ENCODE peak calls at places on chromosomes 2 and 18, in five cellular contexts. One of them, this sample, is unnamed. For H3K4me1, the result is how much of the 10 kb centered on the place peaks cover.

GRCh38 chr2:77016481-77016880 is 505.7 kb downstream of the LRRTM4 start:
- DNase-seq in colonic mucosa: no peak
- DNase-seq in suprapubic skin: no peak
- DNase-seq in GM12878: no peak
- DNase-seq in astrocyte: no peak
- DNase-seq in this sample: no peak

GRCh38 chr2:161918692-161919091 is 155.3 kb downstream of the DPP4 start:
- DNase-seq in suprapubic skin: no peak
- DNase-seq in colonic mucosa: no peak
- DNase-seq in astrocyte: no peak
- DNase-seq in GM12878: no peak
- DNase-seq in this sample: no peak

GRCh38 chr2:26521913-26522180 is 43.9 kb upstream of the OTOF start:
- DNase-seq in colonic mucosa: no peak
- DNase-seq in GM12878: no peak
- DNase-seq in astrocyte: no peak
- DNase-seq in suprapubic skin: no peak
- DNase-seq in this sample: no peak

GRCh38 chr2:101830555-101830954 is 133.0 kb downstream of the MAP4K4 start:
- DNase-seq in GM12878: no peak
- DNase-seq in suprapubic skin: no peak
- DNase-seq in astrocyte: peak
- DNase-seq in colonic mucosa: no peak
- DNase-seq in this sample: no peak

GRCh38 chr2:141439524-141439923 is 691.3 kb downstream of the LRP1B start:
- DNase-seq in colonic mucosa: no peak
- DNase-seq in astrocyte: peak
- DNase-seq in GM12878: no peak
- DNase-seq in suprapubic skin: no peak
- DNase-seq in this sample: no peak

GRCh38 chr18:58848685-58849084 is 16.0 kb upstream of the ZNF532 start:
- DNase-seq in suprapubic skin: no peak
- DNase-seq in colonic mucosa: no peak
- DNase-seq in GM12878: no peak
- DNase-seq in astrocyte: peak
- DNase-seq in this sample: no peak

GRCh38 chr18:45014047-45014501 is 333.4 kb downstream of the SETBP1 start:
- DNase-seq in astrocyte: peak
- DNase-seq in colonic mucosa: no peak
- DNase-seq in suprapubic skin: no peak
- DNase-seq in GM12878: no peak
- DNase-seq in this sample: no peak

GRCh38 chr2:38190542-38191218 is 114.7 kb upstream of the CYP1B1 start:
- DNase-seq in GM12878: no peak
- DNase-seq in astrocyte: peak
- DNase-seq in suprapubic skin: no peak
- DNase-seq in colonic mucosa: no peak
- DNase-seq in this sample: no peak

GRCh38 chr2:108933691-108934117 is 55.3 kb downstream of the EDAR start:
- DNase-seq in GM12878: no peak
- DNase-seq in colonic mucosa: peak
- DNase-seq in astrocyte: no peak
- DNase-seq in suprapubic skin: no peak
- DNase-seq in this sample: no peak

GRCh38 chr18:63264871-63265270 is 54.7 kb downstream of the BCL2 start:
- DNase-seq in suprapubic skin: no peak
- DNase-seq in GM12878: no peak
- DNase-seq in colonic mucosa: no peak
- DNase-seq in astrocyte: no peak
- DNase-seq in this sample: no peak

GRCh38 chr2:129823044-129823443 is 156.4 kb upstream of the RAB6C start:
- DNase-seq in suprapubic skin: no peak
- DNase-seq in astrocyte: no peak
- DNase-seq in GM12878: no peak
- DNase-seq in colonic mucosa: no peak
- DNase-seq in this sample: no peak

GRCh38 chr2:223865124-223865523 is 27.7 kb upstream of the AP1S3 start:
- DNase-seq in GM12878: no peak
- DNase-seq in colonic mucosa: no peak
- DNase-seq in astrocyte: no peak
- DNase-seq in suprapubic skin: no peak
- DNase-seq in this sample: no peak

GRCh38 chr2:15943914-15944313 is 3.6 kb downstream of the MYCN start:
- DNase-seq in colonic mucosa: peak
- DNase-seq in astrocyte: no peak
- DNase-seq in suprapubic skin: no peak
- DNase-seq in GM12878: no peak
- DNase-seq in this sample: no peak

GRCh38 chr2:190781604-190782198 is 98.9 kb upstream of the GLS start:
- DNase-seq in GM12878: peak
- DNase-seq in colonic mucosa: peak
- DNase-seq in suprapubic skin: no peak
- DNase-seq in astrocyte: peak
- DNase-seq in this sample: no peak

GRCh38 chr2:80059381-80059907 is 245.1 kb downstream of the LRRTM1 start:
- DNase-seq in astrocyte: no peak
- DNase-seq in colonic mucosa: no peak
- DNase-seq in GM12878: no peak
- DNase-seq in suprapubic skin: no peak
- DNase-seq in this sample: no peak

GRCh38 chr2:25063876-25064660 is 22.2 kb downstream of the EFR3B start:
- DNase-seq in suprapubic skin: no peak
- DNase-seq in colonic mucosa: no peak
- DNase-seq in astrocyte: peak
- DNase-seq in GM12878: peak
- DNase-seq in this sample: no peak

GRCh38 chr2:127086800-127087737 is 19.9 kb downstream of the BIN1 start:
- DNase-seq in colonic mucosa: no peak
- DNase-seq in astrocyte: peak
- DNase-seq in GM12878: peak
- DNase-seq in suprapubic skin: no peak
- DNase-seq in this sample: no peak

GRCh38 chr2:129888461-129888860 is 91.0 kb upstream of the RAB6C start:
- DNase-seq in suprapubic skin: no peak
- DNase-seq in astrocyte: no peak
- DNase-seq in GM12878: no peak
- DNase-seq in colonic mucosa: no peak
- DNase-seq in this sample: no peak

GRCh38 chr2:102669401-102669800 is 50.0 kb downstream of the SLC9A2 start:
- DNase-seq in GM12878: no peak
- DNase-seq in colonic mucosa: no peak
- DNase-seq in suprapubic skin: no peak
- DNase-seq in astrocyte: no peak
- DNase-seq in this sample: no peak

GRCh38 chr2:36731941-36732700 is 35.6 kb downstream of the VIT start:
- DNase-seq in GM12878: no peak
- DNase-seq in colonic mucosa: no peak
- DNase-seq in suprapubic skin: no peak
- DNase-seq in astrocyte: peak
- DNase-seq in this sample: no peak

DNA sequence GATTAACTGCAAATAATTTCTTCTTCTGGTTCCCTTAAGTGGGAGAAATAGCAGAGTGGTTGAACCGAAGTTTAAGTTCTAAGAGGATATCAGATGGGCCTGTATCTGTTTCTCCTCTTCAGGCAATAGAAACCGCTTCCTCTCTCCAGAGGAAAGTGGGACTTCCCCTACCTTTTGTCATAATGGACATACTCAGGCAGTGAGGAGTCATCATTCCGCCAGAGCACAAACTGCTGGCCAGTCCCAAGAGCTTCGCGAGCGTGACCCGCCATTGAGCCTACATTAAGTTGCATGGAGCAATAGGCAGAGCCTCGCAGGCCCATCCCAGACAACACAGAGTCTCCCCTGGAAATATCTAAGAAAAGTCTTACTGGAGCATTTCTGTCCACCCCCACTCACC is 158.9 kb downstream of the LDLRAD4 start:
- DNase-seq in suprapubic skin: peak
- DNase-seq in colonic mucosa: no peak
- DNase-seq in astrocyte: peak
- DNase-seq in GM12878: no peak
- DNase-seq in this sample: no peak
- TF ChIP-seq CTCF in suprapubic skin: no peak
- TF ChIP-seq CTCF in colonic mucosa: no peak
- TF ChIP-seq CTCF in astrocyte: no peak
- TF ChIP-seq CTCF in GM12878: no peak
- TF ChIP-seq CTCF in this sample: no peak

GRCh38 chr2:157421964-157422363 is 21.9 kb downstream of the CYTIP start:
- DNase-seq in GM12878: no peak
- DNase-seq in astrocyte: no peak
- DNase-seq in suprapubic skin: no peak
- DNase-seq in colonic mucosa: no peak
- DNase-seq in this sample: no peak
- H3K4me1 ChIP-seq in GM12878: under half
- H3K4me1 ChIP-seq in astrocyte: under half
- H3K4me1 ChIP-seq in suprapubic skin: under half
- H3K4me1 ChIP-seq in colonic mucosa: under half
- H3K4me1 ChIP-seq in this sample: under half

GRCh38 chr2:74138952-74139323 is 8.8 kb downstream of the BOLA3 start:
- DNase-seq in GM12878: no peak
- DNase-seq in suprapubic skin: no peak
- DNase-seq in colonic mucosa: no peak
- DNase-seq in astrocyte: no peak
- DNase-seq in this sample: no peak
- TF ChIP-seq CTCF in GM12878: peak
- TF ChIP-seq CTCF in suprapubic skin: no peak
- TF ChIP-seq CTCF in colonic mucosa: no peak
- TF ChIP-seq CTCF in astrocyte: no peak
- TF ChIP-seq CTCF in this sample: peak

GRCh38 chr2:219514836-219515235 is 554 bp downstream of the ASIC4 start:
- DNase-seq in suprapubic skin: no peak
- DNase-seq in astrocyte: no peak
- DNase-seq in colonic mucosa: no peak
- DNase-seq in GM12878: no peak
- DNase-seq in this sample: no peak

GRCh38 chr2:219514196-219514761 is at the start of gene ASIC4:
- DNase-seq in GM12878: no peak
- DNase-seq in astrocyte: no peak
- DNase-seq in colonic mucosa: no peak
- DNase-seq in suprapubic skin: no peak
- DNase-seq in this sample: no peak

GRCh38 chr2:219512524-219513216 is 1.6 kb upstream of the ASIC4 start:
- DNase-seq in colonic mucosa: no peak
- DNase-seq in astrocyte: no peak
- DNase-seq in GM12878: no peak
- DNase-seq in suprapubic skin: no peak
- DNase-seq in this sample: no peak

GRCh38 chr2:219511547-219512325 is 2.5 kb upstream of the ASIC4 start:
- DNase-seq in suprapubic skin: no peak
- DNase-seq in astrocyte: no peak
- DNase-seq in colonic mucosa: no peak
- DNase-seq in GM12878: no peak
- DNase-seq in this sample: no peak

DNA sequence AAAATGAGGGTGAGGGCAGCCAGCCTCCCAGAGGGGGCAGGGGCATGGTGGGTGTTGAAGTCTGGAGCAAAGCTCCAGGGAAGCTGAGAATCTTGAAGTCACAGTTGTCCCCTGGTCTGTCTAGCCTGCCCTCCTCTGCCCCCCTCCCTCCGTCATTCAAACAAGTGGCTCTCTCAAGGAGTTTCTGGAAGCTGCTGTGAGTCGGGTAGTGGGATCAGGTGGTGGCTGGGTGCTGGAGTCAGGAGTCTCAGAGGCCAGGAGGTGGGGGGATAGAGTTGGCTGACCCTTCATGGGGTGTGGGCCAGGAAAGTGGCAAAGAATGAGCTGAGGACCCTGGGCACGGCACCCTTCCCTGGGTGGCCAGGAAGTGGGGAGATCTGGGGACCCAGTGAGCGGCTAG is 495 bp upstream of the ASIC4 start:
- DNase-seq in GM12878: no peak
- DNase-seq in suprapubic skin: no peak
- DNase-seq in astrocyte: no peak
- DNase-seq in colonic mucosa: no peak
- DNase-seq in this sample: no peak
- H3K4me1 ChIP-seq in GM12878: under half
- H3K4me1 ChIP-seq in suprapubic skin: under half
- H3K4me1 ChIP-seq in astrocyte: under half
- H3K4me1 ChIP-seq in colonic mucosa: under half
- H3K4me1 ChIP-seq in this sample: under half

GRCh38 chr18:48667276-48668254 is 128.7 kb downstream of the CTIF start:
- DNase-seq in astrocyte: peak
- DNase-seq in colonic mucosa: no peak
- DNase-seq in GM12878: no peak
- DNase-seq in suprapubic skin: peak
- DNase-seq in this sample: no peak
- TF ChIP-seq CTCF in astrocyte: peak
- TF ChIP-seq CTCF in colonic mucosa: peak
- TF ChIP-seq CTCF in GM12878: no peak
- TF ChIP-seq CTCF in suprapubic skin: no peak
- TF ChIP-seq CTCF in this sample: peak

GRCh38 chr2:176493909-176494308 is 224.7 kb downstream of the MTX2 start:
- DNase-seq in astrocyte: no peak
- DNase-seq in colonic mucosa: no peak
- DNase-seq in suprapubic skin: no peak
- DNase-seq in GM12878: no peak
- DNase-seq in this sample: no peak
- H3K4me1 ChIP-seq in astrocyte: under half
- H3K4me1 ChIP-seq in colonic mucosa: under half
- H3K4me1 ChIP-seq in suprapubic skin: half or more
- H3K4me1 ChIP-seq in GM12878: under half
- H3K4me1 ChIP-seq in this sample: under half

GRCh38 chr2:54183281-54183680 is 67.9 kb downstream of the ACYP2 start:
- DNase-seq in colonic mucosa: no peak
- DNase-seq in GM12878: no peak
- DNase-seq in suprapubic skin: no peak
- DNase-seq in astrocyte: no peak
- DNase-seq in this sample: no peak
- TF ChIP-seq CTCF in colonic mucosa: no peak
- TF ChIP-seq CTCF in GM12878: no peak
- TF ChIP-seq CTCF in suprapubic skin: no peak
- TF ChIP-seq CTCF in astrocyte: no peak
- TF ChIP-seq CTCF in this sample: no peak

GRCh38 chr2:180180511-180180910 is 173.4 kb upstream of the CWC22 start:
- DNase-seq in suprapubic skin: no peak
- DNase-seq in astrocyte: no peak
- DNase-seq in colonic mucosa: no peak
- DNase-seq in GM12878: no peak
- DNase-seq in this sample: no peak
- H3K4me1 ChIP-seq in suprapubic skin: under half
- H3K4me1 ChIP-seq in astrocyte: under half
- H3K4me1 ChIP-seq in colonic mucosa: under half
- H3K4me1 ChIP-seq in GM12878: under half
- H3K4me1 ChIP-seq in this sample: under half

DNA sequence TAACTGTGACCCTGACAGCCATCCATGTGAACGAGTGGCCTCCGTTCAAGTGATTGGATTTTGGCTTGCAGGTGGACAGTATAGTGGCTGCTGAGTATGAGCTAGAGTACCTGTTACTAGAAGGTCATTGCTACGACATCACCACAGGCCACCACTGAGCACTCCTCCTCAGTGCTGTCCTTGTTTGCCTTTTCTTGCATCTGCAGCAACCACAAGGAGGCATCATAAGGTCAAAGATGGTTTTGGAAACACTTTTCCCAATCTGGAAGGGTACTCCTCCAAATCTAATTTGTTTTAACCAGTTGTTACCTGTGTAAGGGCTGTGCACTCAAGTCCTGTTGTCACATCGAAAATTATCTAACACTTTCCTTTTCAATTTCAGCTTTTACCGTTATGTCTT is 81.2 kb downstream of the UGGT1 start:
- DNase-seq in astrocyte: no peak
- DNase-seq in GM12878: no peak
- DNase-seq in colonic mucosa: no peak
- DNase-seq in suprapubic skin: no peak
- DNase-seq in this sample: no peak
- TF ChIP-seq CTCF in astrocyte: no peak
- TF ChIP-seq CTCF in GM12878: no peak
- TF ChIP-seq CTCF in colonic mucosa: no peak
- TF ChIP-seq CTCF in suprapubic skin: no peak
- TF ChIP-seq CTCF in this sample: peak

This sample was measured in RWPE2.